ENCODE peak calls at places on chromosomes 13 and 19, in five cellular contexts. H is dorsolateral prefrontal cortex; M is CD4-positive, alpha-beta T cell; Y is suprapubic skin; V is GM23338. E is an unnamed sample.

GRCh38 chr13:26961890-26962615 is 201.5 kb upstream of the GPR12 start:
- DNase-seq in Y (no peak), H (no peak), V (no peak), M (no peak), E (no peak)

GRCh38 chr19:460877-461609 is at the start of gene SHC2:
- DNase-seq in Y (no peak), V (peak; percentile 52), H (no peak), M (no peak), E (no peak)

GRCh38 chr19:8612807-8613171 is 2.3 kb upstream of the ADAMTS10 start:
- DNase-seq in H (no peak), M (no peak), Y (no peak), V (no peak), E (no peak)

GRCh38 chr19:42455621-42456081 is 12.9 kb upstream of the CXCL17 start:
- DNase-seq in Y (no peak), M (no peak), V (no peak), H (no peak), E (no peak)

GRCh38 chr13:98489446-98490194 is 87.3 kb downstream of the STK24 start:
- DNase-seq in Y (peak; percentile 46), V (no peak), H (no peak), M (no peak), E (no peak)

GRCh38 chr13:23833733-23834611 is 55.2 kb downstream of the MIPEP start:
- DNase-seq in Y (peak; percentile 65), H (no peak), M (no peak), V (peak; percentile 27), E (no peak)

GRCh38 chr13:106143930-106144709 is 391.3 kb downstream of the EFNB2 start:
- DNase-seq in V (peak; percentile 74), M (no peak), Y (no peak), H (no peak), E (no peak)

GRCh38 chr13:24670927-24671326 is 9.3 kb upstream of the ATP12A start:
- DNase-seq in M (no peak), H (no peak), Y (peak; percentile 44), V (peak; percentile 87), E (peak; percentile 39)

GRCh38 chr13:51644649-51645048 is 60.4 kb downstream of the WDFY2 start:
- DNase-seq in H (no peak), Y (no peak), V (no peak), M (no peak), E (peak; percentile 36)

GRCh38 chr13:21328836-21329477 is 130.1 kb downstream of the ZDHHC20 start:
- DNase-seq in H (no peak), Y (no peak), M (no peak), V (no peak), E (no peak)

GRCh38 chr19:50224986-50225747 is 21.7 kb downstream of the MYH14 start:
- DNase-seq in M (no peak), V (no peak), H (no peak), Y (no peak), E (no peak)

GRCh38 chr19:47186337-47187022 is 44.5 kb downstream of the BBC3 start:
- DNase-seq in V (no peak), M (peak; percentile 76), Y (no peak), H (no peak), E (no peak)

GRCh38 chr13:33904431-33904830 is 86.5 kb downstream of the RFC3 start:
- DNase-seq in H (no peak), V (no peak), M (no peak), Y (no peak), E (no peak)

GRCh38 chr13:30936920-30937319 is 4.5 kb downstream of the TEX26 start:
- DNase-seq in H (no peak), M (no peak), Y (no peak), V (no peak), E (no peak)

GRCh38 chr19:34838248-34838647 is 65.2 kb upstream of the ZNF599 start:
- DNase-seq in Y (no peak), V (peak; percentile 44), H (no peak), M (no peak), E (no peak)

GRCh38 chr13:24141333-24141910 is 19.1 kb upstream of the SPATA13 start:
- DNase-seq in M (no peak), V (no peak), H (no peak), Y (no peak), E (peak; percentile 25)

GRCh38 chr19:13152854-13153626 is 2.8 kb downstream of the IER2 start:
- DNase-seq in M (peak; percentile 96), Y (peak; percentile 97), H (peak; percentile 94), V (peak; percentile 98), E (peak; percentile 97)
- TF ChIP-seq CTCF in M (peak; percentile 27), Y (no peak), H (peak; percentile 26), V (peak; percentile 19), E (peak; percentile 70)

GRCh38 chr19:55638864-55639359 is 1.9 kb upstream of the ZNF580 start:
- DNase-seq in M (peak; percentile 53), H (no peak), Y (no peak), V (peak; percentile 81), E (peak; percentile 24)
- TF ChIP-seq CTCF in M (peak; percentile 43), H (peak; percentile 44), Y (no peak), V (peak; percentile 73), E (peak; percentile 73)

GRCh38 chr19:30667227-30667626 is 295.0 kb downstream of the ZNF536 start:
- DNase-seq in M (no peak), Y (no peak), H (no peak), V (no peak), E (no peak)

GRCh38 chr19:30666301-30666803 is 294.2 kb downstream of the ZNF536 start:
- DNase-seq in H (peak; percentile 54), M (peak; percentile 16), V (peak; percentile 82), Y (no peak), E (peak; percentile 10)

GRCh38 chr19:30664358-30665058 is 292.3 kb downstream of the ZNF536 start:
- DNase-seq in V (peak; percentile 83), Y (no peak), H (no peak), M (no peak), E (no peak)

GRCh38 chr19:30667746-30668145 is 295.6 kb downstream of the ZNF536 start:
- DNase-seq in H (no peak), Y (no peak), M (no peak), V (no peak), E (no peak)

GRCh38 chr19:30665449-30665848 is 293.3 kb downstream of the ZNF536 start:
- DNase-seq in H (no peak), M (no peak), V (no peak), Y (no peak), E (no peak)
- TF ChIP-seq CTCF in H (no peak), M (no peak), V (no peak), Y (no peak), E (no peak)

GRCh38 chr19:9644472-9644871 is 23.4 kb upstream of the ZNF561 start:
- DNase-seq in M (no peak), Y (no peak), V (no peak), H (no peak), E (no peak)
- TF ChIP-seq CTCF in M (no peak), Y (no peak), V (no peak), H (no peak), E (no peak)

GRCh38 chr13:111044087-111044830 is 70.9 kb upstream of the ARHGEF7 start:
- DNase-seq in M (no peak), Y (no peak), H (no peak), V (no peak), E (no peak)

GRCh38 chr13:111047326-111047725 is 67.8 kb upstream of the ARHGEF7 start:
- DNase-seq in V (no peak), H (no peak), M (no peak), Y (no peak), E (no peak)

GRCh38 chr13:111045170-111045569 is 69.9 kb upstream of the ARHGEF7 start:
- DNase-seq in V (no peak), M (no peak), H (no peak), Y (no peak), E (no peak)

GRCh38 chr13:111048387-111048786 is 66.7 kb upstream of the ARHGEF7 start:
- DNase-seq in H (no peak), M (no peak), V (no peak), Y (no peak), E (no peak)

DNA sequence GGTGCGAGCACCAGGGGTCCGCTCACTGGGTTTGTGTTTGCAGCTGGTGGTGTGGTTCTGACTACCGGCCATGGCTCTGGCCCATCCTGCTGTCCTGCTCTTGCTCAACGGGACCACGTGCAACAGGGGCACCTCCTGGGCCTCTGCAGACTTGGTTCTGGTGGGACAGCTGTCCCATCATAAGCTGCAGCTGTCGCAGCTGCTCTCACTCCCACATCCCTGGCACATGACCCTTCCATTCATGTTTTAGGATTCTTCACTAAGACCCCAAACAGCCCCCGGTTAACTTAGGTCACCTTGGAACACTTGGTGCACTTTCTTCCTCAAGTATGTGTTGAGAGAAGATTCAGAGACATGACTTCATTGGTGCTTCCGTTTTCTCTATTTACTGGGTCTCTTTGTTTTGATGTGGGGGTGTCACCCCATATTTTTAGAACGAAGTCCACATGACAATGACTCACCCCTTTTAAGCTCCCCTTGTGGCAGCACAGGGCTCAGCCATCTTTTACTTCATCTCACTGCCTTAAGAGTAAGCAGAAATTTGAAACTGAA is 68.4 kb upstream of the ARHGEF7 start:
- DNase-seq in M (no peak), Y (no peak), H (no peak), V (no peak), E (peak; percentile 60)
- TF ChIP-seq CTCF in M (no peak), Y (no peak), H (peak; percentile 12), V (no peak), E (peak; percentile 71)

DNA sequence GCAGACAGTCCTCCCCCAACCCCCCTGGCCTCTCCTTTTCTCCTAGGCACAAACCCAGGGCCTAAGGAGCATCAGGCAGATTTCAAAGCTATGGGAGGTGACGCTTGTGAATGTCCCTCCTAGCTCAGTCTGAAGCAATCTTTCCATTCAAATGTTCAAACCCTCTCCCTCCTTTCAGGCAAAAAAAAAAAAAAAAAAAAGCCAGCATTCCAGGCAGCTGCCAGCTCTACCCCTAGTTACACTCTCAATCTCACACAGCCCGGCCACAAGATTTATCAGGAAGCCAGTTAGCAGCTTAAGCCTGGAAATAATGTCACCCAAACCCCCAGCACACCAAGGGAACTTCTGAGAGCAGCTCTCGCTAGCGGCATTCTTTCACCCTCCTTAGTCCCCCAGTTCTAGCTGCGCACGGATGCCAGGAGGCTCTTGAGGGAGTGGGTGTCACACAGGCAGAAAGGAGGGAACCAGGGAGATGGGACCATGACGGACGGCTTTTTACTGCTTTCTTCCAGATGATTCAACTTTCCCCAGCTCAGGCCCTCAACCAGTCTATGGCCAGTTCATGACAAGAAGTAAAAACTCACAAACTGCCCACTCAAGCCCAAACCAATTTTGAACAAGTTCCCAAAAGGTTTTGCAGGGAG is 6.3 kb downstream of the SH3GL1 start:
- DNase-seq in H (no peak), V (no peak), Y (no peak), M (no peak), E (no peak)
- TF ChIP-seq CTCF in H (no peak), V (no peak), Y (no peak), M (no peak), E (no peak)

DNA sequence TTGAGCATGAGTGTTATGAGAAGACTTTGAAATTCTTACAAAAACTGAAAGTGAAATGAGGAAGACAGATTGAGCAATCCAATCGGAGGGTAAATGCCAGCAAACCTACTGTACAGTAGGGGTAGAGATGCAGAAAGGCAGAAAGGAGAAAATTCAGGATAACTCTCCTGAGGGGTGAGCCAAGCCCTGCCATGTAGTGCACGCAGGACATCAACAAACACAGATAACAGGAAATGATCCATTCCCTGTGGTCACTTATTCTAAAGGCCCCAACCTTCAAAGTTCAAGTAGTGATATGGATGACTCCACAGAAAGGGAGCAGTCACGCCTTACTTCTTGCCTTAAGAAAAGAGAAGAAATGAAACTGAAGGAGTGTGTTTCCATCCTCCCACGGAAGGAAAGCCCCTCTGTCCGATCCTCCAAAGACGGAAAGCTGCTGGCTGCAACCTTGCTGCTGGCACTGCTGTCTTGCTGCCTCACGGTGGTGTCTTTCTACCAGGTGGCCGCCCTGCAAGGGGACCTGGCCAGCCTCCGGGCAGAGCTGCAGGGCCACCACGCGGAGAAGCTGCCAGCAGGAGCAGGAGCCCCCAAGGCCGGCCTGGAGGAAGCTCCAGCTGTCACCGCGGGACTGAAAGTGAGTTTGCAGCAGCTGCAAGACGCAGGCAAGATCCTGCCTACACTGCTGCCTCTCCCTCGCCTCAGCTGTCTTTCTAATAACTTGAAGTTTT is at the start of gene TNFSF13B:
- DNase-seq in M (peak; percentile 29), Y (no peak), V (peak; percentile 71), H (no peak), E (no peak)
- TF ChIP-seq CTCF in M (no peak), Y (no peak), V (peak; percentile 49), H (no peak), E (no peak)

E was measured in HFFc6.